ENCODE peak calls at places on chromosomes 11 and 22, in four cellular contexts. C is HCT116, B is HepG2, U is K562. X is an unnamed sample.

GRCh38 chr22:37157516-37158289 is 8.0 kb upstream of the IL2RB start:
- DNase-seq in C (peak), B (no peak), U (no peak), X (no peak)

GRCh38 chr11:93528757-93529639 is 14.2 kb downstream of the SMCO4 start:
- DNase-seq in C (no peak), B (no peak), U (no peak), X (no peak)

GRCh38 chr11:72683782-72684200 is 9.6 kb upstream of the PDE2A start:
- DNase-seq in C (no peak), B (peak), U (peak), X (peak)

GRCh38 chr22:45082795-45083194 is 73.0 kb upstream of the PHF21B start:
- DNase-seq in C (no peak), B (no peak), U (peak), X (no peak)

GRCh38 chr11:119206512-119207299 is 567 bp downstream of the CBL start:
- DNase-seq in C (no peak), B (no peak), U (peak), X (no peak)

GRCh38 chr11:2739531-2740274 is 39.9 kb upstream of the KCNQ1OT1 start:
- DNase-seq in C (no peak), B (no peak), U (no peak), X (no peak)

GRCh38 chr11:119901657-119902577 is 172.9 kb upstream of the NECTIN1 start:
- DNase-seq in C (no peak), B (no peak), U (no peak), X (no peak)

GRCh38 chr11:62138630-62139425 is 15.0 kb downstream of the INCENP start:
- DNase-seq in C (no peak), B (no peak), U (no peak), X (no peak)

GRCh38 chr11:66688561-66689534 is 11.2 kb upstream of the RBM4B start:
- DNase-seq in C (no peak), B (no peak), U (no peak), X (no peak)

GRCh38 chr11:61610905-61611304 is 30.0 kb upstream of the SYT7 start:
- DNase-seq in C (no peak), B (no peak), U (no peak), X (no peak)

GRCh38 chr22:39208013-39208680 is 36.6 kb downstream of the PDGFB start:
- DNase-seq in C (no peak), B (no peak), U (no peak), X (no peak)

GRCh38 chr11:2366733-2367132 is 10.4 kb upstream of the CD81 start:
- DNase-seq in C (no peak), B (no peak), U (peak), X (no peak)

GRCh38 chr22:38267086-38267485 is 5.7 kb downstream of the TMEM184B start:
- DNase-seq in C (no peak), B (no peak), U (peak), X (no peak)

GRCh38 chr11:70140859-70141489 is 62.1 kb upstream of the FADD start:
- DNase-seq in C (no peak), B (no peak), U (no peak), X (no peak)
- TF ChIP-seq REST in C (no peak), B (no peak), U (no peak), X (no peak)

DNA sequence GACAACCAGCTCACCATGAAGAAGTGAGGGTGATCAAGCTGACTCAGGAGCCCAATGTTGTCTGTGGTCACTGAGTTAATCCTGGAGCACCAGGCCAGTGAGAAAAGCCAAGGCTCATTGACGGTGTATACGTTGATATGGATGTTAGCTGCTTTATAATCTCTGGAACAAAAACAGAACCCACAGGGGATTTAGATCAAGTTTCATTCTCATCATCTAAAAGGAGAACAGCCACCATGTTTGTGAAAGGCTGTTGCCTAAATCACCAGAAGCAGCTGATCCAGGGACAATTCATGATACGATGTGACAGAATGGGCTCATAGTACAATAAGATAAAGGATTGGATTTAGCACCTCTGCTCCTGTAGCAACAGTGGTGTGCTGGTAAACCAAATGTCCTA is 68.5 kb downstream of the GDPD4 start:
- DNase-seq in C (no peak), B (no peak), U (no peak), X (no peak)
- TF ChIP-seq TCF7L2 in C (no peak), B (no peak), U (no peak), X (no peak)

GRCh38 chr22:43216738-43217137 is 29.8 kb upstream of the TTLL12 start:
- DNase-seq in C (no peak), B (no peak), U (no peak), X (no peak)

GRCh38 chr22:43211941-43212433 is 25.1 kb upstream of the TTLL12 start:
- DNase-seq in C (no peak), B (no peak), U (no peak), X (no peak)

GRCh38 chr22:43212434-43212952 is 25.6 kb upstream of the TTLL12 start:
- DNase-seq in C (no peak), B (no peak), U (no peak), X (no peak)

GRCh38 chr22:43213066-43213465 is 26.1 kb upstream of the TTLL12 start:
- DNase-seq in C (no peak), B (no peak), U (peak), X (no peak)

GRCh38 chr22:43213962-43214361 is 27.0 kb upstream of the TTLL12 start:
- DNase-seq in C (no peak), B (no peak), U (no peak), X (no peak)
- TF ChIP-seq POLR2AphosphoS5 in C (no peak), B (no peak), U (no peak), X (no peak)

GRCh38 chr11:82901165-82901938 is at the start of gene DDIAS:
- DNase-seq in C (peak), B (peak), U (peak), X (peak)
- TF ChIP-seq REST in C (no peak), B (no peak), U (no peak), X (no peak)

GRCh38 chr22:25114369-25115362 is 85.0 kb upstream of the CRYBB3 start:
- DNase-seq in C (no peak), B (peak), U (no peak), X (no peak)

GRCh38 chr22:25111579-25112517 is 87.8 kb upstream of the CRYBB3 start:
- DNase-seq in C (no peak), B (no peak), U (no peak), X (no peak)

GRCh38 chr22:25113316-25113721 is 86.3 kb upstream of the CRYBB3 start:
- DNase-seq in C (no peak), B (no peak), U (no peak), X (no peak)

GRCh38 chr22:25110846-25111578 is 88.6 kb upstream of the CRYBB3 start:
- DNase-seq in C (peak), B (peak), U (peak), X (peak)

GRCh38 chr22:25112538-25113253 is 87.0 kb upstream of the CRYBB3 start:
- DNase-seq in C (no peak), B (peak), U (no peak), X (no peak)
- TF ChIP-seq TCF7L2 in C (no peak), B (no peak), U (no peak), X (no peak)

DNA sequence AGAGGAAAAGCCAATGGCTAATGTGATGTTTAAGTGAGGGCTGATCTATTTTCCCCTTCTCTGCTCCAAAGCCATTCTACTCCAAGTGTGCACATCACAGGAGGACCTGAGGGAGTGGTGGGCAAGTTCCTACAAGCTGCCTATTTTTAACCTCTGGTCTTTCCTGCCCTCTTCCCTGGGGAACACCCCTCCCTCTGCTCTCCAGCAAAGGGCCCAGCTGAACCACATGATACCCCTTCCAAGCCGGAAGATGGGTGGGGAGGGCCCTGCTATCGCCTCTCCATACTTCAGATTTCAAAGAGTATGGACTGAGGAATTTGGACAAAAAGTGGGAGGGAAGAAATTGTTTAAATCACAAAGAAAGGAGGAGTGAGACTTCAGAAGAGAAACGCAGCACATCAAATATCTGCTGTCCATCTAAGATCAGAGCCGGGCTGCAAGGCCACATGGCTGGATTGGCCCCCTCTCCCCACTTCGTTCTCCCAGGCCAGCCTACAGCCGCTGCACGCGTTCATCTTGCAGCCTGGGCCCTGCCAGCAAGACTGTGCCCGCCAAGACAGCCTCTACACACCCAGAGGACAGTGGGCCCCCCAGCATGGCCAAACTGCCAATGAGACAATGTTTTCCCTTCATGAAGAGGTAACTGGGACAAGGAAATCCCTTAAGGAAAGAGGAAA is 77.5 kb downstream of the MICAL3 start:
- DNase-seq in C (no peak), B (no peak), U (no peak), X (no peak)
- TF ChIP-seq POLR2AphosphoS5 in C (no peak), B (no peak), U (no peak), X (no peak)

GRCh38 chr11:126268708-126269579 is at the start of the genes FOXRED1 and SRPRA:
- DNase-seq in C (peak), B (peak), U (peak), X (peak)
- TF ChIP-seq REST in C (no peak), B (no peak), U (no peak), X (no peak)

GRCh38 chr22:43094551-43094950 is 5.4 kb upstream of the TTLL1 start:
- DNase-seq in C (no peak), B (no peak), U (no peak), X (no peak)
- TF ChIP-seq TCF7L2 in C (no peak), B (no peak), U (no peak), X (no peak)

GRCh38 chr22:48899523-48900326 is 927.9 kb downstream of the BRD1 start:
- DNase-seq in C (no peak), B (no peak), U (no peak), X (no peak)
- TF ChIP-seq POLR2AphosphoS5 in C (no peak), B (no peak), U (no peak), X (no peak)